ENCODE peak calls at places on chromosomes 3 and 15, in eight cellular contexts. One of them, this sample, is unnamed.

GRCh38 chr3:136473716-136474326 is 223.7 kb downstream of the PCCB start:
- DNase-seq in RWPE2: no peak
- DNase-seq in SJSA1: peak; percentile 64
- DNase-seq in caudate nucleus: no peak
- DNase-seq in HCT116: no peak
- DNase-seq in GM23338: no peak
- DNase-seq in OCI-LY7: no peak
- DNase-seq in neuronal stem cell: no peak
- DNase-seq in this sample: no peak

GRCh38 chr3:126345641-126346460 is 11.4 kb downstream of the KLF15 start:
- DNase-seq in caudate nucleus: no peak
- DNase-seq in OCI-LY7: no peak
- DNase-seq in SJSA1: no peak
- DNase-seq in RWPE2: peak; percentile 37
- DNase-seq in HCT116: no peak
- DNase-seq in neuronal stem cell: no peak
- DNase-seq in GM23338: no peak
- DNase-seq in this sample: no peak

GRCh38 chr3:194256040-194256945 is 94.8 kb downstream of the CPN2 start:
- DNase-seq in caudate nucleus: no peak
- DNase-seq in RWPE2: no peak
- DNase-seq in HCT116: no peak
- DNase-seq in OCI-LY7: no peak
- DNase-seq in neuronal stem cell: no peak
- DNase-seq in GM23338: no peak
- DNase-seq in SJSA1: no peak
- DNase-seq in this sample: no peak

GRCh38 chr15:60376677-60377095 is 21.1 kb downstream of the ANXA2 start:
- DNase-seq in HCT116: no peak
- DNase-seq in OCI-LY7: no peak
- DNase-seq in caudate nucleus: no peak
- DNase-seq in SJSA1: no peak
- DNase-seq in GM23338: no peak
- DNase-seq in RWPE2: no peak
- DNase-seq in neuronal stem cell: no peak
- DNase-seq in this sample: no peak

GRCh38 chr3:100992086-100993033 is 861 bp downstream of the ABI3BP start:
- DNase-seq in OCI-LY7: no peak
- DNase-seq in caudate nucleus: no peak
- DNase-seq in RWPE2: no peak
- DNase-seq in SJSA1: peak; percentile 34
- DNase-seq in HCT116: no peak
- DNase-seq in GM23338: no peak
- DNase-seq in neuronal stem cell: no peak
- DNase-seq in this sample: no peak

GRCh38 chr15:77031376-77032050 is 36.6 kb downstream of the PSTPIP1 start:
- DNase-seq in SJSA1: no peak
- DNase-seq in caudate nucleus: no peak
- DNase-seq in OCI-LY7: peak; percentile 67
- DNase-seq in HCT116: no peak
- DNase-seq in RWPE2: peak; percentile 68
- DNase-seq in neuronal stem cell: no peak
- DNase-seq in GM23338: no peak
- DNase-seq in this sample: no peak

GRCh38 chr15:88204584-88204983 is 52.0 kb downstream of the NTRK3 start:
- DNase-seq in OCI-LY7: no peak
- DNase-seq in neuronal stem cell: no peak
- DNase-seq in SJSA1: no peak
- DNase-seq in caudate nucleus: no peak
- DNase-seq in GM23338: no peak
- DNase-seq in RWPE2: no peak
- DNase-seq in HCT116: no peak
- DNase-seq in this sample: no peak

GRCh38 chr3:97269202-97269601 is 454.8 kb downstream of the EPHA6 start:
- DNase-seq in HCT116: no peak
- DNase-seq in RWPE2: no peak
- DNase-seq in caudate nucleus: no peak
- DNase-seq in GM23338: peak; percentile 47
- DNase-seq in neuronal stem cell: no peak
- DNase-seq in OCI-LY7: no peak
- DNase-seq in SJSA1: no peak
- DNase-seq in this sample: no peak

GRCh38 chr3:191460360-191460759 is 603 bp upstream of the PYDC2 start:
- DNase-seq in HCT116: no peak
- DNase-seq in SJSA1: no peak
- DNase-seq in GM23338: no peak
- DNase-seq in neuronal stem cell: no peak
- DNase-seq in RWPE2: no peak
- DNase-seq in OCI-LY7: no peak
- DNase-seq in caudate nucleus: no peak
- DNase-seq in this sample: no peak

GRCh38 chr3:38335263-38335662 is 11.3 kb upstream of the XYLB start:
- DNase-seq in neuronal stem cell: no peak
- DNase-seq in caudate nucleus: no peak
- DNase-seq in HCT116: no peak
- DNase-seq in GM23338: no peak
- DNase-seq in SJSA1: no peak
- DNase-seq in OCI-LY7: no peak
- DNase-seq in RWPE2: no peak
- DNase-seq in this sample: no peak

GRCh38 chr3:38334656-38335055 is 11.9 kb upstream of the XYLB start:
- DNase-seq in caudate nucleus: no peak
- DNase-seq in neuronal stem cell: no peak
- DNase-seq in RWPE2: no peak
- DNase-seq in HCT116: no peak
- DNase-seq in SJSA1: no peak
- DNase-seq in GM23338: no peak
- DNase-seq in OCI-LY7: no peak
- DNase-seq in this sample: peak; percentile 11

GRCh38 chr3:38334142-38334541 is 12.4 kb upstream of the XYLB start:
- DNase-seq in HCT116: no peak
- DNase-seq in GM23338: no peak
- DNase-seq in RWPE2: no peak
- DNase-seq in neuronal stem cell: no peak
- DNase-seq in caudate nucleus: no peak
- DNase-seq in SJSA1: no peak
- DNase-seq in OCI-LY7: no peak
- DNase-seq in this sample: no peak

GRCh38 chr3:38332202-38332601 is 14.4 kb upstream of the XYLB start:
- DNase-seq in neuronal stem cell: no peak
- DNase-seq in caudate nucleus: no peak
- DNase-seq in RWPE2: no peak
- DNase-seq in GM23338: no peak
- DNase-seq in OCI-LY7: no peak
- DNase-seq in SJSA1: no peak
- DNase-seq in HCT116: no peak
- DNase-seq in this sample: no peak

GRCh38 chr3:38331257-38332022 is 15.1 kb upstream of the XYLB start:
- DNase-seq in caudate nucleus: no peak
- DNase-seq in neuronal stem cell: no peak
- DNase-seq in GM23338: no peak
- DNase-seq in OCI-LY7: no peak
- DNase-seq in SJSA1: no peak
- DNase-seq in RWPE2: no peak
- DNase-seq in HCT116: no peak
- DNase-seq in this sample: no peak
- H3K27ac ChIP-seq in caudate nucleus: no peak overlapping the region
- H3K27ac ChIP-seq in neuronal stem cell: no peak overlapping the region
- H3K27ac ChIP-seq in GM23338: no peak overlapping the region
- H3K27ac ChIP-seq in OCI-LY7: no peak overlapping the region
- H3K27ac ChIP-seq in SJSA1: no peak overlapping the region
- H3K27ac ChIP-seq in RWPE2: no peak overlapping the region
- H3K27ac ChIP-seq in HCT116: no peak overlapping the region
- H3K27ac ChIP-seq in this sample: no peak overlapping the region

GRCh38 chr3:111329370-111329769 is 212.6 kb upstream of the CD96 start:
- DNase-seq in GM23338: no peak
- DNase-seq in caudate nucleus: no peak
- DNase-seq in HCT116: no peak
- DNase-seq in OCI-LY7: no peak
- DNase-seq in RWPE2: no peak
- DNase-seq in neuronal stem cell: no peak
- DNase-seq in SJSA1: no peak
- DNase-seq in this sample: no peak

GRCh38 chr3:111333642-111334041 is 208.4 kb upstream of the CD96 start:
- DNase-seq in SJSA1: no peak
- DNase-seq in RWPE2: no peak
- DNase-seq in GM23338: no peak
- DNase-seq in OCI-LY7: no peak
- DNase-seq in HCT116: no peak
- DNase-seq in caudate nucleus: no peak
- DNase-seq in neuronal stem cell: no peak
- DNase-seq in this sample: no peak

GRCh38 chr3:111332488-111333095 is 209.4 kb upstream of the CD96 start:
- DNase-seq in RWPE2: no peak
- DNase-seq in caudate nucleus: no peak
- DNase-seq in HCT116: no peak
- DNase-seq in SJSA1: no peak
- DNase-seq in neuronal stem cell: no peak
- DNase-seq in GM23338: no peak
- DNase-seq in OCI-LY7: no peak
- DNase-seq in this sample: no peak

GRCh38 chr3:111331306-111331705 is 210.7 kb upstream of the CD96 start:
- DNase-seq in HCT116: no peak
- DNase-seq in RWPE2: no peak
- DNase-seq in neuronal stem cell: no peak
- DNase-seq in SJSA1: no peak
- DNase-seq in OCI-LY7: no peak
- DNase-seq in GM23338: no peak
- DNase-seq in caudate nucleus: no peak
- DNase-seq in this sample: no peak

DNA sequence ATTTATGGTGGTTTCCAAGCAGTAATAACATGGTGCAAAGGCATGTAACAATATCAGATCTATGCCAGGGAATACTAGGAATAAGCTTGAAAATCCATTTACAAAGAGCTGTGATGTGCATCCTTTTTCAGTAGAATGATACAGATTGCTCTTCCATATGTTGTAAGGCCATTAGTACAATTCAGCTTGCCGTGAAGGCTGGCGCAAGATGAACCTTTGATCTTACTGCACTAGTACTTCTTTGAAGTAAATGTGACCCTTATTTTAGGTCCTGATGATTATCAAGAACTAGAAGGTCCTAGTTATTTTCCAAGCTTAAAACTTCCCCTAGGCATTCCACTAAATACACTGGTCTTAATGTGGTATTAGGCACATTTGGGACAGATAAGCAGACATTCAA is 210.1 kb upstream of the CD96 start:
- DNase-seq in SJSA1: no peak
- DNase-seq in RWPE2: no peak
- DNase-seq in GM23338: no peak
- DNase-seq in caudate nucleus: no peak
- DNase-seq in OCI-LY7: no peak
- DNase-seq in HCT116: no peak
- DNase-seq in neuronal stem cell: no peak
- DNase-seq in this sample: no peak
- H3K27ac ChIP-seq in SJSA1: no peak overlapping the region
- H3K27ac ChIP-seq in RWPE2: no peak overlapping the region
- H3K27ac ChIP-seq in GM23338: no peak overlapping the region
- H3K27ac ChIP-seq in caudate nucleus: no peak overlapping the region
- H3K27ac ChIP-seq in OCI-LY7: no peak overlapping the region
- H3K27ac ChIP-seq in HCT116: no peak overlapping the region
- H3K27ac ChIP-seq in neuronal stem cell: no peak overlapping the region
- H3K27ac ChIP-seq in this sample: no peak overlapping the region

GRCh38 chr3:12578742-12579141 is 21.9 kb downstream of the MKRN2 start:
- DNase-seq in RWPE2: no peak
- DNase-seq in GM23338: no peak
- DNase-seq in HCT116: no peak
- DNase-seq in SJSA1: no peak
- DNase-seq in neuronal stem cell: no peak
- DNase-seq in OCI-LY7: no peak
- DNase-seq in caudate nucleus: no peak
- DNase-seq in this sample: no peak

GRCh38 chr3:12571986-12572385 is 15.1 kb downstream of the MKRN2 start:
- DNase-seq in caudate nucleus: no peak
- DNase-seq in OCI-LY7: no peak
- DNase-seq in RWPE2: no peak
- DNase-seq in neuronal stem cell: no peak
- DNase-seq in HCT116: no peak
- DNase-seq in GM23338: no peak
- DNase-seq in SJSA1: no peak
- DNase-seq in this sample: no peak

GRCh38 chr3:12574131-12574530 is 17.2 kb downstream of the MKRN2 start:
- DNase-seq in RWPE2: no peak
- DNase-seq in OCI-LY7: no peak
- DNase-seq in HCT116: no peak
- DNase-seq in neuronal stem cell: no peak
- DNase-seq in SJSA1: no peak
- DNase-seq in caudate nucleus: no peak
- DNase-seq in GM23338: no peak
- DNase-seq in this sample: no peak

GRCh38 chr3:12577379-12577778 is 20.5 kb downstream of the MKRN2 start:
- DNase-seq in neuronal stem cell: no peak
- DNase-seq in OCI-LY7: no peak
- DNase-seq in HCT116: no peak
- DNase-seq in SJSA1: no peak
- DNase-seq in caudate nucleus: no peak
- DNase-seq in RWPE2: no peak
- DNase-seq in GM23338: no peak
- DNase-seq in this sample: no peak

GRCh38 chr3:12574656-12575055 is 17.8 kb downstream of the MKRN2 start:
- DNase-seq in HCT116: no peak
- DNase-seq in RWPE2: no peak
- DNase-seq in SJSA1: no peak
- DNase-seq in OCI-LY7: no peak
- DNase-seq in caudate nucleus: no peak
- DNase-seq in neuronal stem cell: no peak
- DNase-seq in GM23338: no peak
- DNase-seq in this sample: no peak
- H3K27ac ChIP-seq in HCT116: no peak overlapping the region
- H3K27ac ChIP-seq in RWPE2: no peak overlapping the region
- H3K27ac ChIP-seq in SJSA1: no peak overlapping the region
- H3K27ac ChIP-seq in OCI-LY7: no peak overlapping the region
- H3K27ac ChIP-seq in caudate nucleus: no peak overlapping the region
- H3K27ac ChIP-seq in neuronal stem cell: no peak overlapping the region
- H3K27ac ChIP-seq in GM23338: no peak overlapping the region
- H3K27ac ChIP-seq in this sample: no peak overlapping the region

GRCh38 chr3:149384167-149384566 is 6.7 kb upstream of the TM4SF1 start:
- DNase-seq in GM23338: no peak
- DNase-seq in HCT116: no peak
- DNase-seq in RWPE2: no peak
- DNase-seq in caudate nucleus: no peak
- DNase-seq in SJSA1: no peak
- DNase-seq in OCI-LY7: no peak
- DNase-seq in neuronal stem cell: no peak
- DNase-seq in this sample: no peak

GRCh38 chr3:149383703-149384102 is 6.3 kb upstream of the TM4SF1 start:
- DNase-seq in SJSA1: no peak
- DNase-seq in HCT116: no peak
- DNase-seq in RWPE2: no peak
- DNase-seq in GM23338: no peak
- DNase-seq in neuronal stem cell: no peak
- DNase-seq in OCI-LY7: no peak
- DNase-seq in caudate nucleus: no peak
- DNase-seq in this sample: no peak

GRCh38 chr3:149384911-149385321 is 7.5 kb upstream of the TM4SF1 start:
- DNase-seq in HCT116: no peak
- DNase-seq in RWPE2: no peak
- DNase-seq in SJSA1: peak; percentile 16
- DNase-seq in GM23338: no peak
- DNase-seq in caudate nucleus: no peak
- DNase-seq in OCI-LY7: no peak
- DNase-seq in neuronal stem cell: no peak
- DNase-seq in this sample: no peak

GRCh38 chr3:149386299-149386606 is 8.8 kb upstream of the TM4SF1 start:
- DNase-seq in OCI-LY7: no peak
- DNase-seq in HCT116: no peak
- DNase-seq in RWPE2: no peak
- DNase-seq in SJSA1: no peak
- DNase-seq in GM23338: no peak
- DNase-seq in caudate nucleus: no peak
- DNase-seq in neuronal stem cell: no peak
- DNase-seq in this sample: no peak

GRCh38 chr3:149385617-149386298 is 8.3 kb upstream of the TM4SF1 start:
- DNase-seq in RWPE2: no peak
- DNase-seq in HCT116: no peak
- DNase-seq in GM23338: no peak
- DNase-seq in OCI-LY7: no peak
- DNase-seq in SJSA1: peak; percentile 4
- DNase-seq in caudate nucleus: no peak
- DNase-seq in neuronal stem cell: no peak
- DNase-seq in this sample: no peak
- H3K27ac ChIP-seq in RWPE2: peak overlapping the region; percentile 89
- H3K27ac ChIP-seq in HCT116: peak overlapping the region; percentile 47
- H3K27ac ChIP-seq in GM23338: no peak overlapping the region
- H3K27ac ChIP-seq in OCI-LY7: no peak overlapping the region
- H3K27ac ChIP-seq in SJSA1: peak overlapping the region; percentile 100
- H3K27ac ChIP-seq in caudate nucleus: no peak overlapping the region
- H3K27ac ChIP-seq in neuronal stem cell: no peak overlapping the region
- H3K27ac ChIP-seq in this sample: no peak overlapping the region